ENCODE peak calls at places on chromosomes 12 and 14, in four cellular contexts. X is PC-9, M is SK-N-SH, E is PC-3. U is an unnamed sample. For H3K9me2 and H3K4me1, the result is how much of the 10 kb centered on the place peaks cover.

GRCh38 chr12:94667031-94667540 is 16.7 kb upstream of the TMCC3 start:
- DNase-seq in X (no peak), M (no peak), E (no peak), U (no peak)

GRCh38 chr14:64217318-64217717 is 76.9 kb downstream of the ESR2 start:
- DNase-seq in X (no peak), M (peak), E (no peak), U (peak)

GRCh38 chr12:29781705-29782266 is 2.0 kb downstream of the TMTC1 start:
- DNase-seq in X (no peak), M (no peak), E (no peak), U (no peak)

GRCh38 chr12:63668028-63668799 is at the start of gene DPY19L2:
- DNase-seq in X (peak), M (peak), E (peak), U (no peak)

GRCh38 chr12:98058838-98059237 is 456.6 kb upstream of the TMPO start:
- DNase-seq in X (no peak), M (no peak), E (no peak), U (no peak)

GRCh38 chr12:121765573-121765972 is 27.9 kb downstream of the RHOF start:
- DNase-seq in X (peak), M (no peak), E (peak), U (no peak)

GRCh38 chr12:113473942-113474341 is 2.3 kb upstream of the LHX5 start:
- DNase-seq in X (peak), M (peak), E (peak), U (no peak)

GRCh38 chr12:75969768-75970167 is 61.8 kb downstream of the PHLDA1 start:
- DNase-seq in X (no peak), M (no peak), E (no peak), U (no peak)

GRCh38 chr12:109783965-109784244 is 49.3 kb downstream of the TRPV4 start:
- DNase-seq in X (peak), M (no peak), E (peak), U (no peak)

GRCh38 chr12:133106253-133106652 is 23.8 kb downstream of the ZNF891 start:
- DNase-seq in X (no peak), M (no peak), E (no peak), U (no peak)

GRCh38 chr14:70098257-70098809 is 90.4 kb downstream of the SLC8A3 start:
- DNase-seq in X (no peak), M (no peak), E (no peak), U (no peak)

GRCh38 chr12:112574896-112575558 is 156.3 kb downstream of the PTPN11 start:
- DNase-seq in X (no peak), M (peak), E (no peak), U (no peak)

GRCh38 chr12:56041579-56042429 is at the start of gene RPS26:
- DNase-seq in X (peak), M (peak), E (peak), U (peak)

GRCh38 chr12:46218509-46219095 is 50.2 kb downstream of the SLC38A1 start:
- DNase-seq in X (peak), M (no peak), E (peak), U (peak)

GRCh38 chr14:57486767-57487379 is 6.8 kb downstream of the CCDC198 start:
- DNase-seq in X (no peak), M (peak), E (peak), U (peak)

GRCh38 chr14:104856869-104857860 is 7.9 kb upstream of the CEP170B start:
- DNase-seq in X (no peak), M (no peak), E (no peak), U (no peak)

GRCh38 chr14:103550451-103551337 is 11.8 kb downstream of the BAG5 start:
- DNase-seq in X (no peak), M (peak), E (no peak), U (no peak)

GRCh38 chr14:94143239-94143638 is 13.8 kb upstream of the IFI27L2 start:
- DNase-seq in X (no peak), M (no peak), E (peak), U (peak)

GRCh38 chr12:40145896-40146295 is 40.0 kb upstream of the SLC2A13 start:
- DNase-seq in X (no peak), M (no peak), E (no peak), U (no peak)

DNA sequence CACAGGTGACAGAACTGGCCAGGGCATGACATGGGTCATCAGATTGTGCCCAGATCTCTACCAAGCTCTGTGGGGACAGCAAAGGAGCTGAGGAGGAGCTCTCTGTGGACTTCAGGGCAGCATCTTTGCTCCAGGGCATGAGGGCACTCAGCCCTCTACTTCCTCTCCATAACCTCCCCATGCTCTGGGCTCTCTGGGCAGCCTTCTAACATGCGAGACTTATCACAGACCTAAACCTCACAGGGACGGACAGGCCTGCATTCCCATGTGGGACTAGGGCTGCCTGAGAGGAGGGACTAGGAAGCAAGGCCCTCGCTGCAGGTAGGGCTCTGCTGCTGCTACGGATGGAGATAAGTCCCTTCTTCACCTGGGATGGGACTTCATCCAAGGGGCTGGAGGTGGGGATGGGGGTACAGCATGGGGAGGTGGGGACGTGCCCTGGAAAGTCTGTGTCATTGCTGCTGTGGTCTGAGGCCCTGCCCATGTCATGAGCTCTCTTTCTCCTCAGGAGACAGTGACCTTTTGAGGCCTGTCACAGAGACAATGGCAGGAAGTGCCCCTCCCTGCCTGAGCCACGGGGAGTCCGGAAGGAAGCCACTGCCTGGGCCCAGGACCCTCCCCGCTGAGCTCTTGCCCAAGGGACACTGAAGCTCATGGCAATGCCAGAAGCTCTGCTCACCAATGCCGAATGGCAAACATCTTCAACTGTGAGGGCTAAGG is 44.1 kb downstream of the PITPNM2 start:
- DNase-seq in X (peak), M (no peak), E (peak), U (peak)
- H3K27ac ChIP-seq in X (no peak), M (no peak), E (peak), U (no peak)

DNA sequence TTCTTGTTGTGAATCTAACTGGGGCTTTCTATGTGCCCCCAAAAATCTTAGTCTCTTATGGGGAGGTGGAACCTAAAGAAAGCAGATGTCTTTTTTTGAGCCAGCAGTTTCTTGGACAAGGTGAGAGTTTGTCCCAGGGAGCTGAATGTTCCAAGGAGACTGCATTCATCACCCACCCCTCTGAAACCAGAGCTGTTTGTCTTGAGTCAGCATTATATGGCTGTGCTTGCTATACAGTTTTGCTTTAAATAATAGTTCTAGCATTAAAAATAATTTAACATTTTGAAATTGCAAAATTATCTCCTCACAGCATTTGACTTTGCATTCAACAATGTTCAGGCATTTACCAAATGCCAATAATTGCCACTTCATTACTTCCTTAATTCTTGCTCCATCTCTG is 813.3 kb downstream of the BCL11B start:
- DNase-seq in X (no peak), M (no peak), E (no peak), U (no peak)
- H3K9me2 ChIP-seq in X (under half), M (under half), E (under half), U (under half)

DNA sequence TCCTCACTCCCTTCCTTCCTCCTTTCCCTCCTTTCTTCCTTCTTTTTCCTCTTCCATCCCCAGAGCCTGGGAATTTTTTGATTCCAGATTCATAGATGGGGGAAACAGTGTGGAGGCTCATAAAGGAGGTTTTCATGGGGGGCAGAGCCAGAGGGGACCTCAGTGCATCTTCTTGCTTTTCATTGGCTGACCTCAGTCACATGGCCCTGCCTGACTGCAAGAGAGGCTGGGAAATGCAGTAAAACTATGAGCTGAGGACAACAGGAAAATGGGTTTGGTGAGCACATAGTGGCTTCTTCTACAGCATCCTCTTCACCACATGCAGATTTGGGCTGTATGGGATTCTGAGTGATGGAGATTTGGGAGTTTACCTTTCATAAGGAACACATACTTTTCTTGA is 437.1 kb upstream of the TBX3 start:
- DNase-seq in X (no peak), M (no peak), E (no peak), U (no peak)
- H3K4me1 ChIP-seq in X (under half), M (under half), E (under half), U (under half)

DNA sequence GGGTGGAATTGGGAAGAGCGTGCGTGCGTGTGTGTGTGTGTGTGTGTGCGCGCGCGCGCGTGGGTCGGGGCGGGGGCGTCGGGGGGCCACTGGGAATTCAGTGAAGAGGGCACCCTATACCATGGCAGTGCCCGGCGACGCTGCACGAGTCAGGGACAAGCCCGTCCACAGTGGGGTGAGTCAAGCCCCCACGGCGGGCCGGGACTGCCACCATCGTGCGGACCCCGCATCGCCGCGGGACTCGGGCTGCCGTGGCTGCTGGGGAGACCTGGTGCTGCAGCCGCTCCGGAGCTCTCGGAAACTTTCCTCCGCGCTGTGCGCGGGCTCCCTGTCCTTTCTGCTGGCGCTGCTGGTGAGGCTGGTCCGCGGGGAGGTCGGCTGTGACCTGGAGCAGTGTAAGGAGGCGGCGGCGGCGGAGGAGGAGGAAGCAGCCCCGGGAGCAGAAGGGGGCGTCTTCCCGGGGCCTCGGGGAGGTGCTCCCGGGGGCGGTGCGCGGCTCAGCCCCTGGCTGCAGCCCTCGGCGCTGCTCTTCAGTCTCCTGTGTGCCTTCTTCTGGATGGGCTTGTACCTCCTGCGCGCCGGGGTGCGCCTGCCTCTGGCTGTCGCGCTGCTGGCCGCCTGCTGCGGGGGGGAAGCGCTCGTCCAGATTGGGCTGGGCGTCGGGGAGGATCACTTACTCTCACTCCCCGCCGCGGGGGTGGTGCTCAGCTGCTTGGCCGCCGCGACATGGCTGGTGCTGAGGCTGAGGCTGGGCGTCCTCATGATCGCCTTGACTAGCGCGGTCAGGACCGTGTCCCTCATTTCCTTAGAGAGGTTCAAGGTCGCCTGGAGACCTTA is 1.0 kb downstream of the PDE3A start:
- DNase-seq in X (peak), M (peak), E (no peak), U (no peak)
- H3K27ac ChIP-seq in X (no peak), M (peak), E (peak), U (no peak)

GRCh38 chr12:123506843-123507236 is 26.7 kb downstream of the RILPL1 start:
- DNase-seq in X (no peak), M (no peak), E (no peak), U (no peak)
- H3K9me2 ChIP-seq in X (under half), M (under half), E (under half), U (under half)

GRCh38 chr12:124744659-124745467 is 118.8 kb downstream of the SCARB1 start:
- DNase-seq in X (no peak), M (peak), E (peak), U (peak)

GRCh38 chr12:124744273-124744640 is 119.4 kb downstream of the SCARB1 start:
- DNase-seq in X (no peak), M (no peak), E (no peak), U (no peak)

GRCh38 chr12:124742111-124742510 is 121.6 kb downstream of the SCARB1 start:
- DNase-seq in X (no peak), M (peak), E (no peak), U (no peak)

GRCh38 chr12:124742702-124743101 is 121.0 kb downstream of the SCARB1 start:
- DNase-seq in X (no peak), M (peak), E (no peak), U (no peak)

DNA sequence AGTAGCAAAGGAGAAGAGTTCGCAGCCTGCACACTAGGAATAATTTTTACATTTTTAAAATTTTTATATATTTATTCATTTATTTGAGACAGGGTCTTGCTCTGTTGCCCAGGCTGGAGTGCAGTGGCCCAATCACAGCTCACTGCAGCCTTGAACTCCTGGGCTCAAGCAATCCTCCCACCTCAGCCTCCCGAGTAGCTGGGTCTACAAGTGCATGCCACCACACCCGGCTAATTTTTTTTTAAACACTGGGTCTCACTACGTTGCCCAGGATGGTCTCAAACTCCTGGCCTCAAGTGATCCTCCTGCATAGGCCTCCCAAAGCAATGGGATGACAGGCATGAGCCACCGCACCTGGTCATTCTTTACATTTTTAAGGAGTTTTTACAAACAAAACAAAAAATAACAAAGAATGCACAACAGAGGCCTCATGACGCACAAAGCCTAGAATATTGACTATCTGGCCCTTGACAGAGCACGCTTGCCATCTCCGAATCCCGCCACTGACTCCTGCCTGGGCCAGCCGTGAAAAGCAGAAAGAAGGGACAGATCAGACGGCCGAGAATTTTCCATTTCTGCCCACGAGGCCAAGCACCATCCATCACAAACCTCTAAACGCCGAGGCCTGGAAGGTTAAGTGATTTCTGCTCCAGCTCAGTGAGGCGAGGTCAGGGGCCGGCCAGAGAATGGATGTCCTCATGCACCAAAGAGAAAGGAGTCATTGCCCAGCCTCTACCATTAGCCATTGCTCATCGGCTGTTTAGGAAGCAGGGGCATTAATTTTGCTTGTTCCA is 120.0 kb downstream of the SCARB1 start:
- DNase-seq in X (no peak), M (no peak), E (no peak), U (no peak)
- H3K4me1 ChIP-seq in X (under half), M (under half), E (under half), U (under half)

DNA sequence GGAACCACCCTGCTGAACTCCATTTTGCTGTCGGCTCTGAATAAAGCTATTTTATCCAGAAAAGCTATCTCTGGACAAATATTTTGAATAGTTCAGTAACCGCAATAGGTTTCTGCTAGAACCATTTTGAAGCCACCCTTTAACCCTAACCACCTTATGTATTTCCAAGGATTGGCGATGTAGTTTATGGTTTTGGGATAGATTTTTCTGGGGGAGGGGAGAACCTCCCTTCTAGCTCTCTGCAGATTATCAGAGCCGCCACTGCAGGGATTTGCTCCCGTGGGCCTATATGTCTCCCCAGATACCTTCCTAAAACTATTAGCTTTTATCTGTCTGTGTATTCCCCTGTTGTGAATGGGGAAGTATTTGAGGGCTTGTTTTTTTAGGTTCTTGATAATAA is 1.8 kb upstream of the TUBA1B start:
- DNase-seq in X (no peak), M (peak), E (no peak), U (peak)
- H3K27ac ChIP-seq in X (no peak), M (peak), E (no peak), U (peak)